ENCODE peak calls at places on chromosomes 2 and 18, in seven cellular contexts. One of them, this sample, is unnamed.

GRCh38 chr2:43848174-43848573 is 9.4 kb downstream of the ABCG8 start:
- DNase-seq in mammary epithelial cell: no peak
- DNase-seq in PC-3: peak
- DNase-seq in astrocyte: no peak
- DNase-seq in colonic mucosa: no peak
- DNase-seq in neural progenitor cell: no peak
- DNase-seq in GM23248: no peak
- DNase-seq in this sample: peak

GRCh38 chr18:78655921-78656320 is 323.7 kb upstream of the SALL3 start:
- DNase-seq in mammary epithelial cell: no peak
- DNase-seq in PC-3: no peak
- DNase-seq in astrocyte: no peak
- DNase-seq in colonic mucosa: no peak
- DNase-seq in neural progenitor cell: no peak
- DNase-seq in GM23248: no peak
- DNase-seq in this sample: no peak

GRCh38 chr2:197633109-197633657 is 42.2 kb downstream of the RFTN2 start:
- DNase-seq in mammary epithelial cell: peak
- DNase-seq in PC-3: no peak
- DNase-seq in astrocyte: no peak
- DNase-seq in colonic mucosa: no peak
- DNase-seq in neural progenitor cell: no peak
- DNase-seq in GM23248: peak
- DNase-seq in this sample: no peak

GRCh38 chr18:70243131-70243530 is 37.6 kb upstream of the RTTN start:
- DNase-seq in mammary epithelial cell: no peak
- DNase-seq in PC-3: peak
- DNase-seq in astrocyte: peak
- DNase-seq in colonic mucosa: peak
- DNase-seq in neural progenitor cell: no peak
- DNase-seq in GM23248: no peak
- DNase-seq in this sample: peak

GRCh38 chr2:99656938-99657337 is 167.1 kb upstream of the REV1 start:
- DNase-seq in mammary epithelial cell: no peak
- DNase-seq in PC-3: no peak
- DNase-seq in astrocyte: peak
- DNase-seq in colonic mucosa: no peak
- DNase-seq in neural progenitor cell: no peak
- DNase-seq in GM23248: no peak
- DNase-seq in this sample: no peak

GRCh38 chr18:9642799-9643445 is 28.6 kb upstream of the PPP4R1 start:
- DNase-seq in mammary epithelial cell: peak
- DNase-seq in PC-3: peak
- DNase-seq in astrocyte: peak
- DNase-seq in colonic mucosa: no peak
- DNase-seq in neural progenitor cell: no peak
- DNase-seq in GM23248: peak
- DNase-seq in this sample: peak

GRCh38 chr2:172196768-172197322 is 94.1 kb upstream of the DLX2 start:
- DNase-seq in mammary epithelial cell: peak
- DNase-seq in PC-3: peak
- DNase-seq in astrocyte: peak
- DNase-seq in colonic mucosa: no peak
- DNase-seq in neural progenitor cell: no peak
- DNase-seq in GM23248: peak
- DNase-seq in this sample: no peak

GRCh38 chr2:42312106-42312505 is 48.9 kb downstream of the COX7A2L start:
- DNase-seq in mammary epithelial cell: no peak
- DNase-seq in PC-3: no peak
- DNase-seq in astrocyte: no peak
- DNase-seq in colonic mucosa: no peak
- DNase-seq in neural progenitor cell: no peak
- DNase-seq in GM23248: no peak
- DNase-seq in this sample: no peak

DNA sequence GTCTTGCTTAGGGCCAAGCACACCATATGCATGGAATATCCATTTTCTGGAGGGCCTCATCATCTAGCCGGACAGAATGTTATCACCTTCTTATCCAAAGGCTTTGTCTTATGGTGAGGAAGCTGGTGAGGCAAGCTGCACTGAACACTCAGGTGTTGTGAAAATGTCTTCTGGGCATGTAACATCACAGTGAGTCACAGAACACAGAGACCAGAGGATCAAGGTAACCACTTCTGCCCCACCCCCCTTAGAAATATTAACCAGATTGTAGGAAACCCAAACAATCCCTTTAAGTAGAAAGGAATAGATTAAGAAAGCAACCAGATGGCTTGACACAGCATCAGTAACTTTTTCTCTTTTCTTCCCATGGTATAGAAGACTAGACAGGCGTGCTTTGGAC is 51.1 kb downstream of the MYO5B start:
- DNase-seq in mammary epithelial cell: peak
- DNase-seq in PC-3: peak
- DNase-seq in astrocyte: no peak
- DNase-seq in colonic mucosa: no peak
- DNase-seq in neural progenitor cell: no peak
- DNase-seq in GM23248: no peak
- DNase-seq in this sample: no peak
- H3K4me3 ChIP-seq in mammary epithelial cell: no peak
- H3K4me3 ChIP-seq in PC-3: no peak
- H3K4me3 ChIP-seq in astrocyte: no peak
- H3K4me3 ChIP-seq in colonic mucosa: no peak
- H3K4me3 ChIP-seq in neural progenitor cell: no peak
- H3K4me3 ChIP-seq in GM23248: no peak
- H3K4me3 ChIP-seq in this sample: no peak

GRCh38 chr2:235666240-235666781 is 172.5 kb downstream of the AGAP1 start:
- DNase-seq in mammary epithelial cell: peak
- DNase-seq in PC-3: peak
- DNase-seq in astrocyte: peak
- DNase-seq in colonic mucosa: peak
- DNase-seq in neural progenitor cell: peak
- DNase-seq in GM23248: peak
- DNase-seq in this sample: peak
- H3K9ac ChIP-seq in mammary epithelial cell: peak
- H3K9ac ChIP-seq in PC-3: peak
- H3K9ac ChIP-seq in astrocyte: peak
- H3K9ac ChIP-seq in colonic mucosa: no peak
- H3K9ac ChIP-seq in neural progenitor cell: peak
- H3K9ac ChIP-seq in GM23248: peak
- H3K9ac ChIP-seq in this sample: peak

GRCh38 chr2:222298000-222298310 is 843 bp downstream of the PAX3 start:
- DNase-seq in mammary epithelial cell: no peak
- DNase-seq in PC-3: no peak
- DNase-seq in astrocyte: no peak
- DNase-seq in colonic mucosa: no peak
- DNase-seq in neural progenitor cell: no peak
- DNase-seq in GM23248: no peak
- DNase-seq in this sample: no peak

GRCh38 chr2:222296911-222297599 is 1.7 kb downstream of the PAX3 start:
- DNase-seq in mammary epithelial cell: no peak
- DNase-seq in PC-3: no peak
- DNase-seq in astrocyte: peak
- DNase-seq in colonic mucosa: no peak
- DNase-seq in neural progenitor cell: peak
- DNase-seq in GM23248: no peak
- DNase-seq in this sample: peak

GRCh38 chr2:222298311-222299150 is at the start of gene PAX3:
- DNase-seq in mammary epithelial cell: no peak
- DNase-seq in PC-3: no peak
- DNase-seq in astrocyte: peak
- DNase-seq in colonic mucosa: no peak
- DNase-seq in neural progenitor cell: peak
- DNase-seq in GM23248: no peak
- DNase-seq in this sample: peak

GRCh38 chr2:222296311-222296736 is 2.5 kb downstream of the PAX3 start:
- DNase-seq in mammary epithelial cell: no peak
- DNase-seq in PC-3: no peak
- DNase-seq in astrocyte: no peak
- DNase-seq in colonic mucosa: no peak
- DNase-seq in neural progenitor cell: no peak
- DNase-seq in GM23248: no peak
- DNase-seq in this sample: peak

GRCh38 chr2:222297600-222297935 is 1.2 kb downstream of the PAX3 start:
- DNase-seq in mammary epithelial cell: no peak
- DNase-seq in PC-3: no peak
- DNase-seq in astrocyte: no peak
- DNase-seq in colonic mucosa: no peak
- DNase-seq in neural progenitor cell: peak
- DNase-seq in GM23248: no peak
- DNase-seq in this sample: peak
- H3K4me3 ChIP-seq in mammary epithelial cell: no peak
- H3K4me3 ChIP-seq in PC-3: no peak
- H3K4me3 ChIP-seq in astrocyte: peak
- H3K4me3 ChIP-seq in colonic mucosa: no peak
- H3K4me3 ChIP-seq in neural progenitor cell: peak
- H3K4me3 ChIP-seq in GM23248: no peak
- H3K4me3 ChIP-seq in this sample: peak

DNA sequence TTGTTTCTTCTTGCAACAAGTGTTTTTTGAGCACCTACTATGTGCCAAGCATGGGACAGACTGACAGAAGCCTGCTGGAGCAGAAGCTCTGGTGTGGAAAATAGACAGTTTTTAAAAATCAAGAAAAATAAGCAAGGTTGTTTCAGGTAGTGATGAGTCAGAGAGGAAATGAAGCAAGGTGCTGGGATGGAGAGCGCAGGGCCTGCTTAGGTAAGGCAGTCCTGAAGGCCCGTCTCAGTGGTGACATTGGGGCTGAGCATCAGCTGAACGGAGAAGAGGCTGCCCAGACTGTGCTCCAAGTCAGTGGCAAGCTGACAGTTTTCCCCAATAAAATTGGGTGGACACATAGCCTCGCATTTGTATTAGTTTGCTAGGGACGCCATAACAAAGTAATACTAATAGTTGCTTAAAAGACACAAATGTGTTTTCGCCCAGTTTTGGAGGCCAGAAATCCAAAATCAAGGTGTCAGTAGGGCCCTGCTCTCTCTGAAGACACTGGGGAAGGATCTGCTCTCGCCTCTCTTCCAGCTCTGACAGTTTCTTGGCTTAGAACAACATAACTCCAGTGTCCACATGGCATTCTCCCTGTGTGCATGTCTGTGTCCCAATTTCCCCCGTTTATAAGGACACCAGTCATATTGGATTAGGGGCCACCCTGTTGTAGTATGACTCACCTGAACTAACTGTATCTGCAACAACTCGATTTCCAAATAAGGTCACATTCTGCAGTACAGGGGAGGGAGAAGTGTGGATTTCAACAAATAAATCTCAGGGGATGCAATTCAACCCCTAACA is 263.4 kb downstream of the SS18 start:
- DNase-seq in mammary epithelial cell: no peak
- DNase-seq in PC-3: no peak
- DNase-seq in astrocyte: peak
- DNase-seq in colonic mucosa: no peak
- DNase-seq in neural progenitor cell: no peak
- DNase-seq in GM23248: peak
- DNase-seq in this sample: peak
- H3K9ac ChIP-seq in mammary epithelial cell: no peak
- H3K9ac ChIP-seq in PC-3: no peak
- H3K9ac ChIP-seq in astrocyte: no peak
- H3K9ac ChIP-seq in colonic mucosa: no peak
- H3K9ac ChIP-seq in neural progenitor cell: no peak
- H3K9ac ChIP-seq in GM23248: no peak
- H3K9ac ChIP-seq in this sample: no peak

GRCh38 chr2:102803041-102803896 is 41.4 kb downstream of the TMEM182 start:
- DNase-seq in mammary epithelial cell: peak
- DNase-seq in PC-3: no peak
- DNase-seq in astrocyte: peak
- DNase-seq in colonic mucosa: no peak
- DNase-seq in neural progenitor cell: no peak
- DNase-seq in GM23248: no peak
- DNase-seq in this sample: no peak
- H3K4me3 ChIP-seq in mammary epithelial cell: no peak
- H3K4me3 ChIP-seq in PC-3: no peak
- H3K4me3 ChIP-seq in astrocyte: no peak
- H3K4me3 ChIP-seq in colonic mucosa: no peak
- H3K4me3 ChIP-seq in neural progenitor cell: no peak
- H3K4me3 ChIP-seq in GM23248: no peak
- H3K4me3 ChIP-seq in this sample: no peak

GRCh38 chr18:808502-808901 is 3.5 kb downstream of the YES1 start:
- DNase-seq in mammary epithelial cell: no peak
- DNase-seq in PC-3: no peak
- DNase-seq in astrocyte: peak
- DNase-seq in colonic mucosa: no peak
- DNase-seq in neural progenitor cell: no peak
- DNase-seq in GM23248: peak
- DNase-seq in this sample: no peak
- H3K9ac ChIP-seq in mammary epithelial cell: no peak
- H3K9ac ChIP-seq in PC-3: no peak
- H3K9ac ChIP-seq in astrocyte: no peak
- H3K9ac ChIP-seq in colonic mucosa: no peak
- H3K9ac ChIP-seq in neural progenitor cell: no peak
- H3K9ac ChIP-seq in GM23248: no peak
- H3K9ac ChIP-seq in this sample: no peak